ENCODE peak calls at places on chromosomes 13 and 19, in eight cellular contexts. I is cardiac muscle cell, J is Panc1, R is mucosa of descending colon, V is psoas muscle, K is omental fat pad, F is left ventricle myocardium inferior, E is coronary artery. D is an unnamed sample.

GRCh38 chr13:55563267-55563666 is 1577.5 kb upstream of the PRR20A start:
- DNase-seq in I (no peak), J (no peak), R (no peak), V (no peak), K (no peak), F (no peak), E (no peak), D (no peak)

GRCh38 chr13:34155931-34156607 is 338.1 kb downstream of the RFC3 start:
- DNase-seq in I (peak), J (no peak), R (peak), V (no peak), K (no peak), F (no peak), E (no peak), D (no peak)

GRCh38 chr19:48639483-48640375 is 2.5 kb upstream of the DBP start:
- DNase-seq in I (no peak), J (no peak), R (no peak), V (no peak), K (no peak), F (no peak), E (no peak), D (no peak)

GRCh38 chr13:39451301-39451700 is 151.7 kb downstream of the LHFPL6 start:
- DNase-seq in I (peak), J (no peak), R (peak), V (no peak), K (no peak), F (no peak), E (no peak), D (no peak)

GRCh38 chr13:44822291-44822690 is 167.0 kb downstream of the NUFIP1 start:
- DNase-seq in I (no peak), J (no peak), R (no peak), V (no peak), K (no peak), F (no peak), E (no peak), D (no peak)

GRCh38 chr13:72379581-72379980 is 347.8 kb downstream of the MZT1 start:
- DNase-seq in I (peak), J (no peak), R (no peak), V (no peak), K (no peak), F (no peak), E (no peak), D (no peak)

GRCh38 chr13:111115051-111115840 is at the start of gene ARHGEF7:
- DNase-seq in I (no peak), J (no peak), R (no peak), V (no peak), K (no peak), F (no peak), E (no peak), D (no peak)

GRCh38 chr13:111474136-111475002 is 153.9 kb downstream of the TEX29 start:
- DNase-seq in I (peak), J (peak), R (peak), V (no peak), K (no peak), F (no peak), E (peak), D (no peak)

GRCh38 chr13:101339202-101339601 is 77.1 kb downstream of the NALCN start:
- DNase-seq in I (no peak), J (no peak), R (no peak), V (no peak), K (no peak), F (no peak), E (no peak), D (no peak)

GRCh38 chr13:43221611-43222010 is 198.2 kb downstream of the DNAJC15 start:
- DNase-seq in I (no peak), J (no peak), R (no peak), V (no peak), K (no peak), F (no peak), E (no peak), D (no peak)

GRCh38 chr19:19530423-19530804 is 1.7 kb downstream of the YJEFN3 start:
- DNase-seq in I (peak), J (no peak), R (no peak), V (no peak), K (no peak), F (no peak), E (no peak), D (no peak)
- TF ChIP-seq CTCF in I (no peak), J (no peak), R (no peak), V (no peak), K (no peak), F (no peak), E (no peak), D (no peak)

GRCh38 chr19:30132312-30133075 is 190.5 kb downstream of the URI1 start:
- DNase-seq in I (no peak), J (no peak), R (no peak), V (no peak), K (no peak), F (no peak), E (no peak), D (no peak)
- TF ChIP-seq CTCF in I (no peak), J (no peak), R (no peak), V (no peak), K (no peak), F (no peak), E (no peak), D (no peak)

GRCh38 chr13:98273067-98273823 is 96.2 kb upstream of the RNF113B start:
- DNase-seq in I (no peak), J (no peak), R (no peak), V (no peak), K (no peak), F (no peak), E (no peak), D (no peak)

GRCh38 chr13:98274921-98275487 is 97.9 kb upstream of the RNF113B start:
- DNase-seq in I (no peak), J (no peak), R (no peak), V (no peak), K (no peak), F (no peak), E (no peak), D (no peak)

GRCh38 chr13:98272549-98272948 is 95.5 kb upstream of the RNF113B start:
- DNase-seq in I (no peak), J (no peak), R (no peak), V (no peak), K (no peak), F (no peak), E (no peak), D (no peak)

GRCh38 chr13:98275711-98276171 is 98.7 kb upstream of the RNF113B start:
- DNase-seq in I (no peak), J (no peak), R (no peak), V (no peak), K (no peak), F (no peak), E (no peak), D (no peak)

GRCh38 chr13:98273824-98274786 is 97.0 kb upstream of the RNF113B start:
- DNase-seq in I (no peak), J (no peak), R (no peak), V (no peak), K (no peak), F (no peak), E (no peak), D (no peak)
- TF ChIP-seq CTCF in I (no peak), J (no peak), R (no peak), V (no peak), K (no peak), F (no peak), E (no peak), D (no peak)

DNA sequence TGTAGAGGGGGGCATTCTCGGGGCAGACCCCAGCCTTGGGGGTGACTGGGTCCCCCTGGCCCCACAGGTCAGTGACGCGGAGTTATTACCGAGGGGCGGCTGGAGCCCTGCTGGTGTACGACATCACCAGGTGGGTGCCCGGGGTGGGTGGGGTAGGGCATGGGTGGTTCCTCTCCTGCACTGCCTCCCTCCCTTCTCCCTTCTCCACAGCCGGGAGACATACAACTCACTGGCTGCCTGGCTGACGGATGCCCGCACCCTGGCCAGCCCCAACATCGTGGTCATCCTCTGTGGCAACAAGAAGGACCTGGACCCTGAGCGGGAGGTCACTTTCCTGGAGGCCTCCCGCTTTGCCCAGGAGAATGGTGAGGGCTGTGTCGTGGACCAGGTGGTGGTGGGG is 5.7 kb downstream of the RAB4B start:
- DNase-seq in I (no peak), J (no peak), R (no peak), V (no peak), K (no peak), F (no peak), E (no peak), D (no peak)
- TF ChIP-seq CTCF in I (no peak), J (no peak), R (no peak), V (no peak), K (no peak), F (no peak), E (no peak), D (no peak)

DNA sequence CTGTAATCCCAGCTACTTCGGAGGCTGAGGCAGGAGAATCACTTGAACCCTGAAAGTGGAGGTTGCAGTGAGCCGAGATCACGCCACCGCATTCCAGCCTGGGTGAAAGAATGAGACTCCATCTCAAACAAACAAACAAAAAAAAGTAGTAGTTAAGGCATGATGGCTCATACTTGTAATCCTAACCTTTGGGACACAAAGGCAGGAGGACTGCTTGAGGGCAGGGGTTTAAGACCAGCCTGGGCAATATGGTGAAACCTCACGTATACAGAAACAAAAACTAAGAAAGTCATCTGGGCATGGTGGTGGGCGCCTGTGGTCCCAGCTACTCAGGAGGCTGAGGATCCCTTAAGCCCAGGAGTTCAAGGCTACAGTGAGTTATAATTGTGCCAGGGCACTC is 1.8 kb downstream of the DNMT1 start:
- DNase-seq in I (no peak), J (no peak), R (no peak), V (no peak), K (no peak), F (no peak), E (no peak), D (no peak)
- TF ChIP-seq CTCF in I (no peak), J (no peak), R (no peak), V (no peak), K (no peak), F (no peak), E (no peak), D (no peak)

D was measured in natural killer cell.